ENCODE peak calls at places on chromosomes 2 and 18, in eight cellular contexts. One of them, this sample, is unnamed.

GRCh38 chr2:67384115-67384823 is 12.9 kb upstream of the ETAA1 start:
- DNase-seq in heart left ventricle: no peak
- DNase-seq in hepatocyte: no peak
- DNase-seq in tibial nerve: no peak
- DNase-seq in left ventricle myocardium inferior: no peak
- DNase-seq in spleen: no peak
- DNase-seq in GM23248: no peak
- DNase-seq in cardiac muscle cell: no peak
- DNase-seq in this sample: no peak

GRCh38 chr2:62412347-62412742 is 93.7 kb downstream of the TMEM17 start:
- DNase-seq in heart left ventricle: no peak
- DNase-seq in hepatocyte: peak; percentile 23
- DNase-seq in tibial nerve: no peak
- DNase-seq in left ventricle myocardium inferior: no peak
- DNase-seq in spleen: no peak
- DNase-seq in GM23248: peak; percentile 13
- DNase-seq in cardiac muscle cell: no peak
- DNase-seq in this sample: no peak

GRCh38 chr2:200705305-200705985 is 106.3 kb upstream of the BZW1 start:
- DNase-seq in heart left ventricle: no peak
- DNase-seq in hepatocyte: no peak
- DNase-seq in tibial nerve: no peak
- DNase-seq in left ventricle myocardium inferior: peak; percentile 21
- DNase-seq in spleen: no peak
- DNase-seq in GM23248: no peak
- DNase-seq in cardiac muscle cell: peak; percentile 42
- DNase-seq in this sample: no peak

GRCh38 chr2:101406867-101407266 is 19.6 kb upstream of the CREG2 start:
- DNase-seq in heart left ventricle: no peak
- DNase-seq in hepatocyte: peak; percentile 22
- DNase-seq in tibial nerve: no peak
- DNase-seq in left ventricle myocardium inferior: no peak
- DNase-seq in spleen: no peak
- DNase-seq in GM23248: peak; percentile 92
- DNase-seq in cardiac muscle cell: peak; percentile 69
- DNase-seq in this sample: no peak

GRCh38 chr2:79964966-79965365 is 339.6 kb downstream of the LRRTM1 start:
- DNase-seq in heart left ventricle: no peak
- DNase-seq in hepatocyte: no peak
- DNase-seq in tibial nerve: no peak
- DNase-seq in left ventricle myocardium inferior: no peak
- DNase-seq in spleen: no peak
- DNase-seq in GM23248: no peak
- DNase-seq in cardiac muscle cell: no peak
- DNase-seq in this sample: no peak

GRCh38 chr2:69013837-69014796 is 1.1 kb downstream of the ANTXR1 start:
- DNase-seq in heart left ventricle: no peak
- DNase-seq in hepatocyte: peak; percentile 39
- DNase-seq in tibial nerve: no peak
- DNase-seq in left ventricle myocardium inferior: no peak
- DNase-seq in spleen: no peak
- DNase-seq in GM23248: peak; percentile 75
- DNase-seq in cardiac muscle cell: peak; percentile 77
- DNase-seq in this sample: peak; percentile 65

GRCh38 chr2:104945211-104945610 is 91.3 kb downstream of the POU3F3 start:
- DNase-seq in heart left ventricle: no peak
- DNase-seq in hepatocyte: no peak
- DNase-seq in tibial nerve: no peak
- DNase-seq in left ventricle myocardium inferior: no peak
- DNase-seq in spleen: no peak
- DNase-seq in GM23248: no peak
- DNase-seq in cardiac muscle cell: no peak
- DNase-seq in this sample: no peak

GRCh38 chr18:48753741-48754140 is 197.0 kb downstream of the SMAD7 start:
- DNase-seq in heart left ventricle: no peak
- DNase-seq in hepatocyte: no peak
- DNase-seq in tibial nerve: no peak
- DNase-seq in left ventricle myocardium inferior: no peak
- DNase-seq in spleen: no peak
- DNase-seq in GM23248: no peak
- DNase-seq in cardiac muscle cell: no peak
- DNase-seq in this sample: no peak

GRCh38 chr2:52386433-52386832 is 1354.5 kb upstream of the NRXN1 start:
- DNase-seq in heart left ventricle: no peak
- DNase-seq in hepatocyte: no peak
- DNase-seq in tibial nerve: no peak
- DNase-seq in left ventricle myocardium inferior: no peak
- DNase-seq in spleen: no peak
- DNase-seq in GM23248: no peak
- DNase-seq in cardiac muscle cell: no peak
- DNase-seq in this sample: no peak

GRCh38 chr18:11741505-11742145 is 52.6 kb downstream of the GNAL start:
- DNase-seq in heart left ventricle: no peak
- DNase-seq in hepatocyte: no peak
- DNase-seq in tibial nerve: no peak
- DNase-seq in left ventricle myocardium inferior: no peak
- DNase-seq in spleen: no peak
- DNase-seq in GM23248: peak; percentile 24
- DNase-seq in cardiac muscle cell: no peak
- DNase-seq in this sample: no peak

GRCh38 chr18:74505776-74506175 is 9.6 kb downstream of the CNDP2 start:
- DNase-seq in heart left ventricle: no peak
- DNase-seq in hepatocyte: no peak
- DNase-seq in tibial nerve: no peak
- DNase-seq in left ventricle myocardium inferior: no peak
- DNase-seq in spleen: peak; percentile 75
- DNase-seq in GM23248: no peak
- DNase-seq in cardiac muscle cell: no peak
- DNase-seq in this sample: no peak

GRCh38 chr2:231361701-231362588 is 33.6 kb upstream of the B3GNT7 start:
- DNase-seq in heart left ventricle: no peak
- DNase-seq in hepatocyte: no peak
- DNase-seq in tibial nerve: no peak
- DNase-seq in left ventricle myocardium inferior: no peak
- DNase-seq in spleen: no peak
- DNase-seq in GM23248: no peak
- DNase-seq in cardiac muscle cell: no peak
- DNase-seq in this sample: no peak

GRCh38 chr18:75548353-75548752 is 120.8 kb upstream of the SMIM21 start:
- DNase-seq in heart left ventricle: no peak
- DNase-seq in hepatocyte: peak; percentile 38
- DNase-seq in tibial nerve: no peak
- DNase-seq in left ventricle myocardium inferior: no peak
- DNase-seq in spleen: no peak
- DNase-seq in GM23248: no peak
- DNase-seq in cardiac muscle cell: peak; percentile 32
- DNase-seq in this sample: no peak

GRCh38 chr2:16215892-16216554 is 275.7 kb downstream of the MYCN start:
- DNase-seq in heart left ventricle: peak; percentile 62
- DNase-seq in hepatocyte: no peak
- DNase-seq in tibial nerve: no peak
- DNase-seq in left ventricle myocardium inferior: peak; percentile 23
- DNase-seq in spleen: no peak
- DNase-seq in GM23248: no peak
- DNase-seq in cardiac muscle cell: no peak
- DNase-seq in this sample: no peak

GRCh38 chr2:159186462-159186861 is 100.0 kb downstream of the WDSUB1 start:
- DNase-seq in heart left ventricle: no peak
- DNase-seq in hepatocyte: no peak
- DNase-seq in tibial nerve: no peak
- DNase-seq in left ventricle myocardium inferior: no peak
- DNase-seq in spleen: no peak
- DNase-seq in GM23248: no peak
- DNase-seq in cardiac muscle cell: no peak
- DNase-seq in this sample: no peak

GRCh38 chr2:8451273-8451672 is 230.6 kb upstream of the ID2 start:
- DNase-seq in heart left ventricle: no peak
- DNase-seq in hepatocyte: no peak
- DNase-seq in tibial nerve: no peak
- DNase-seq in left ventricle myocardium inferior: no peak
- DNase-seq in spleen: no peak
- DNase-seq in GM23248: no peak
- DNase-seq in cardiac muscle cell: no peak
- DNase-seq in this sample: no peak

DNA sequence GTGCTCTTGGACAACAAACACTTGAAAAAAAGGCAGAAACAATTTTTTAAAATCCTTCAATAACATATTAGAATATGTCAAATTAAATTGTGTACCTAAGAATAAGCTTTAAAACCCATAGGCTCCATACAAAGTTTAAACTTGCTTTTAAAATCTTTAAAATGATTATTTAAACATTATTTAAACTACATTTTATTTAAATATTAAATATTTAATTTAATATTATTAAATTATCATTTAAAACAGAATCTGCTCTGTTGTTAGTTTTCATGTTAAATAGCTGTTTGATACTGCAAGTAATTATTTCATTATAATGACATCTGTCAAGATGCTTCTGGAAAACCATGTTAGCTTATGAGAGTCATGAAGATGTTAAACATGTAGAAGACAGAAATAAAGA is 75.6 kb downstream of the MAP4K3 start:
- DNase-seq in heart left ventricle: no peak
- DNase-seq in hepatocyte: no peak
- DNase-seq in tibial nerve: no peak
- DNase-seq in left ventricle myocardium inferior: no peak
- DNase-seq in spleen: no peak
- DNase-seq in GM23248: no peak
- DNase-seq in cardiac muscle cell: no peak
- DNase-seq in this sample: no peak
- H3K27ac ChIP-seq in heart left ventricle: no peak overlapping the region
- H3K27ac ChIP-seq in hepatocyte: no peak overlapping the region
- H3K27ac ChIP-seq in tibial nerve: no peak overlapping the region
- H3K27ac ChIP-seq in left ventricle myocardium inferior: no peak overlapping the region
- H3K27ac ChIP-seq in spleen: no peak overlapping the region
- H3K27ac ChIP-seq in GM23248: no peak overlapping the region
- H3K27ac ChIP-seq in cardiac muscle cell: no peak overlapping the region
- H3K27ac ChIP-seq in this sample: no peak overlapping the region

DNA sequence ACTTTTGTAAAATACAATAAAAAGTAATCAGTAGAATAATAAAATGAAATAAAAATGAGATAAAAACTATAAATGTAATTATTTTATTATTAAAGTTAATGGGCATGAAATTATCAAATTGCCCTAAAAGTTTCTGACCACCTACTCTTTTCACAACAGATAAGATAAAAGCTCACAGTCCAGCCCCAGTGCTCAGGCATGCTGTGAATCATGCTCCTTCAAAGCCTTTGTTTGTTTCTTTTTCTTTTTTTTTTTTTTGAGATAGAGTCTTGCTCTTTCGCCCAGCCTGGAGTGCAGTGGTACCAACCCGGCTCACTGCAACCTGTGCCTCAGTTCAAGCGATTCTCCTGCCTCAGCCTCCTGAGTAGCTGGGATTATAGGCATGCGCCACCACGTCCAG is 181.7 kb downstream of the ANKRD44 start:
- DNase-seq in heart left ventricle: no peak
- DNase-seq in hepatocyte: no peak
- DNase-seq in tibial nerve: no peak
- DNase-seq in left ventricle myocardium inferior: no peak
- DNase-seq in spleen: no peak
- DNase-seq in GM23248: no peak
- DNase-seq in cardiac muscle cell: no peak
- DNase-seq in this sample: no peak
- H3K4me1 ChIP-seq in heart left ventricle: no peaks in the 10 kb centered on the region
- H3K4me1 ChIP-seq in hepatocyte: no peaks in the 10 kb centered on the region
- H3K4me1 ChIP-seq in tibial nerve: no peaks in the 10 kb centered on the region
- H3K4me1 ChIP-seq in left ventricle myocardium inferior: peaks cover 8% of the 10 kb centered on the region
- H3K4me1 ChIP-seq in spleen: peaks cover 50% of the 10 kb centered on the region
- H3K4me1 ChIP-seq in GM23248: no peaks in the 10 kb centered on the region
- H3K4me1 ChIP-seq in cardiac muscle cell: peaks cover 11% of the 10 kb centered on the region
- H3K4me1 ChIP-seq in this sample: peaks cover 5% of the 10 kb centered on the region

GRCh38 chr2:71545572-71546274 is 92.4 kb downstream of the DYSF start:
- DNase-seq in heart left ventricle: peak; percentile 30
- DNase-seq in hepatocyte: peak; percentile 82
- DNase-seq in tibial nerve: no peak
- DNase-seq in left ventricle myocardium inferior: peak; percentile 50
- DNase-seq in spleen: peak; percentile 70
- DNase-seq in GM23248: peak; percentile 71
- DNase-seq in cardiac muscle cell: peak; percentile 88
- DNase-seq in this sample: peak; percentile 58

GRCh38 chr2:71544919-71545571 is 91.7 kb downstream of the DYSF start:
- DNase-seq in heart left ventricle: peak; percentile 41
- DNase-seq in hepatocyte: no peak
- DNase-seq in tibial nerve: no peak
- DNase-seq in left ventricle myocardium inferior: peak; percentile 31
- DNase-seq in spleen: peak; percentile 74
- DNase-seq in GM23248: no peak
- DNase-seq in cardiac muscle cell: peak; percentile 37
- DNase-seq in this sample: peak; percentile 24

GRCh38 chr2:71547616-71548285 is 94.4 kb downstream of the DYSF start:
- DNase-seq in heart left ventricle: no peak
- DNase-seq in hepatocyte: no peak
- DNase-seq in tibial nerve: no peak
- DNase-seq in left ventricle myocardium inferior: no peak
- DNase-seq in spleen: peak; percentile 41
- DNase-seq in GM23248: no peak
- DNase-seq in cardiac muscle cell: no peak
- DNase-seq in this sample: peak; percentile 37

GRCh38 chr2:71546275-71546638 is 92.9 kb downstream of the DYSF start:
- DNase-seq in heart left ventricle: no peak
- DNase-seq in hepatocyte: no peak
- DNase-seq in tibial nerve: no peak
- DNase-seq in left ventricle myocardium inferior: no peak
- DNase-seq in spleen: no peak
- DNase-seq in GM23248: no peak
- DNase-seq in cardiac muscle cell: no peak
- DNase-seq in this sample: no peak

DNA sequence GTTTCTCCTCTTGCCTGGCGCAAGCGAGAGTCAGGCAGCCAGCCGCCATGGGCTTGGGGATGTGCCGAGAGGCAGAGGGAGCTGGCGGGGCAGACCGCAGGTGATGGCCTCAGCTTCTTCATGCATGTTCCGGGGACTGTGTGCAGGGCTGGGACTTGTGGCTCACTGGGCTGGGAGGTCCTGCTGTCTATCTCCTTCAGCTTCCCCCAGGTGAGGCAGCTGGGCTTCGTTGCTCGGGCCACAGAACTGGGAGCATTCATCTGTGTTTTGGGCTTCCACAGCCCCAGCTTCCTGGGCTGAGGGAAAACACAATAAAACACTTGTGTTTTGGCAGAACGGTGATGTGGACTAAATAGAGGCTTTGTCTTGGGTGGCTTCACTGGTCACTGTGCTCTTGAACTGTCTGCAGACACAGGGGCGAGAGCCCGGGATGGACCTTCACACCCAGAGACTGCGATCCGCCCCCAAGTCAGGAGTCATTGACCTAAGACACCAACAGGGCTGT is 93.5 kb downstream of the DYSF start:
- DNase-seq in heart left ventricle: no peak
- DNase-seq in hepatocyte: no peak
- DNase-seq in tibial nerve: no peak
- DNase-seq in left ventricle myocardium inferior: no peak
- DNase-seq in spleen: peak; percentile 51
- DNase-seq in GM23248: no peak
- DNase-seq in cardiac muscle cell: no peak
- DNase-seq in this sample: peak; percentile 33
- H3K36me3 ChIP-seq in heart left ventricle: no peaks in the 10 kb centered on the region
- H3K36me3 ChIP-seq in hepatocyte: no peaks in the 10 kb centered on the region
- H3K36me3 ChIP-seq in tibial nerve: no peaks in the 10 kb centered on the region
- H3K36me3 ChIP-seq in left ventricle myocardium inferior: peaks cover 9% of the 10 kb centered on the region
- H3K36me3 ChIP-seq in spleen: no peaks in the 10 kb centered on the region
- H3K36me3 ChIP-seq in GM23248: no peaks in the 10 kb centered on the region
- H3K36me3 ChIP-seq in cardiac muscle cell: no peaks in the 10 kb centered on the region
- H3K36me3 ChIP-seq in this sample: no peaks in the 10 kb centered on the region

GRCh38 chr2:11658208-11658607 is 11.8 kb downstream of the NTSR2 start:
- DNase-seq in heart left ventricle: no peak
- DNase-seq in hepatocyte: no peak
- DNase-seq in tibial nerve: no peak
- DNase-seq in left ventricle myocardium inferior: no peak
- DNase-seq in spleen: peak; percentile 32
- DNase-seq in GM23248: no peak
- DNase-seq in cardiac muscle cell: no peak
- DNase-seq in this sample: no peak
- H3K27ac ChIP-seq in heart left ventricle: no peak overlapping the region
- H3K27ac ChIP-seq in hepatocyte: no peak overlapping the region
- H3K27ac ChIP-seq in tibial nerve: no peak overlapping the region
- H3K27ac ChIP-seq in left ventricle myocardium inferior: no peak overlapping the region
- H3K27ac ChIP-seq in spleen: no peak overlapping the region
- H3K27ac ChIP-seq in GM23248: no peak overlapping the region
- H3K27ac ChIP-seq in cardiac muscle cell: no peak overlapping the region
- H3K27ac ChIP-seq in this sample: no peak overlapping the region